ENCODE peak calls at places on chromosomes 1 and 21, in nine cellular contexts. K is astrocyte, L is heart left ventricle, W is AG09309, M is hepatocyte, Q is left ventricle myocardium inferior, A is lower lobe of right lung, V is transverse colon, H is ovary. B is an unnamed sample.

GRCh38 chr1:179883739-179884138 is 1.7 kb downstream of the TOR1AIP1 start:
- DNase-seq in K (peak; percentile 63), L (no peak), W (no peak), M (peak; percentile 66), Q (no peak), A (no peak), V (no peak), H (no peak), B (no peak)

GRCh38 chr1:52056937-52057231 is 789 bp downstream of the BTF3L4 start:
- DNase-seq in K (peak; percentile 30), L (no peak), W (no peak), M (no peak), Q (no peak), A (no peak), V (no peak), H (no peak), B (no peak)

GRCh38 chr21:38282921-38283320 is 26.1 kb downstream of the KCNJ15 start:
- DNase-seq in K (no peak), L (no peak), W (no peak), M (no peak), Q (no peak), A (no peak), V (no peak), H (no peak), B (no peak)

GRCh38 chr1:1245178-1245839 is 1.2 kb downstream of the C1QTNF12 start:
- DNase-seq in K (no peak), L (no peak), W (no peak), M (no peak), Q (no peak), A (no peak), V (no peak), H (no peak), B (no peak)

GRCh38 chr1:61781151-61781550 is 38.9 kb downstream of the PATJ start:
- DNase-seq in K (no peak), L (no peak), W (no peak), M (no peak), Q (no peak), A (no peak), V (no peak), H (no peak), B (no peak)

GRCh38 chr1:239993333-239993732 is 98.3 kb upstream of the FMN2 start:
- DNase-seq in K (no peak), L (no peak), W (no peak), M (no peak), Q (no peak), A (no peak), V (no peak), H (no peak), B (no peak)

GRCh38 chr1:177809844-177810243 is 160.0 kb downstream of the SEC16B start:
- DNase-seq in K (no peak), L (no peak), W (no peak), M (no peak), Q (no peak), A (no peak), V (no peak), H (no peak), B (no peak)

GRCh38 chr1:43632135-43632670 is 17.7 kb upstream of the KDM4A start:
- DNase-seq in K (no peak), L (no peak), W (no peak), M (no peak), Q (no peak), A (no peak), V (no peak), H (no peak), B (no peak)

GRCh38 chr1:44609412-44609767 is 64.9 kb downstream of the TMEM53 start:
- DNase-seq in K (no peak), L (no peak), W (no peak), M (peak; percentile 53), Q (peak; percentile 39), A (no peak), V (peak; percentile 44), H (peak; percentile 68), B (no peak)

GRCh38 chr1:9375912-9376311 is 83.2 kb downstream of the SPSB1 start:
- DNase-seq in K (peak; percentile 45), L (no peak), W (no peak), M (no peak), Q (peak; percentile 55), A (no peak), V (no peak), H (peak; percentile 89), B (no peak)

GRCh38 chr1:244730153-244730933 is 77.4 kb downstream of the DESI2 start:
- DNase-seq in K (peak; percentile 51), L (peak; percentile 65), W (no peak), M (peak; percentile 59), Q (peak; percentile 33), A (peak; percentile 57), V (peak; percentile 49), H (peak; percentile 50), B (no peak)

GRCh38 chr1:5448486-5448885 is 543.7 kb downstream of the NPHP4 start:
- DNase-seq in K (no peak), L (no peak), W (no peak), M (no peak), Q (no peak), A (no peak), V (no peak), H (no peak), B (no peak)

GRCh38 chr1:23533288-23534130 is 2.5 kb upstream of the E2F2 start:
- DNase-seq in K (no peak), L (no peak), W (no peak), M (no peak), Q (no peak), A (no peak), V (no peak), H (no peak), B (no peak)

GRCh38 chr1:23529146-23530088 is 1.6 kb downstream of the E2F2 start:
- DNase-seq in K (no peak), L (no peak), W (no peak), M (no peak), Q (no peak), A (no peak), V (peak; percentile 66), H (no peak), B (no peak)

GRCh38 chr1:23530089-23530749 is 814 bp downstream of the E2F2 start:
- DNase-seq in K (no peak), L (no peak), W (no peak), M (no peak), Q (no peak), A (no peak), V (peak; percentile 38), H (no peak), B (no peak)

GRCh38 chr1:23531695-23532094 is 662 bp upstream of the E2F2 start:
- DNase-seq in K (no peak), L (no peak), W (no peak), M (no peak), Q (no peak), A (no peak), V (no peak), H (no peak), B (no peak)

DNA sequence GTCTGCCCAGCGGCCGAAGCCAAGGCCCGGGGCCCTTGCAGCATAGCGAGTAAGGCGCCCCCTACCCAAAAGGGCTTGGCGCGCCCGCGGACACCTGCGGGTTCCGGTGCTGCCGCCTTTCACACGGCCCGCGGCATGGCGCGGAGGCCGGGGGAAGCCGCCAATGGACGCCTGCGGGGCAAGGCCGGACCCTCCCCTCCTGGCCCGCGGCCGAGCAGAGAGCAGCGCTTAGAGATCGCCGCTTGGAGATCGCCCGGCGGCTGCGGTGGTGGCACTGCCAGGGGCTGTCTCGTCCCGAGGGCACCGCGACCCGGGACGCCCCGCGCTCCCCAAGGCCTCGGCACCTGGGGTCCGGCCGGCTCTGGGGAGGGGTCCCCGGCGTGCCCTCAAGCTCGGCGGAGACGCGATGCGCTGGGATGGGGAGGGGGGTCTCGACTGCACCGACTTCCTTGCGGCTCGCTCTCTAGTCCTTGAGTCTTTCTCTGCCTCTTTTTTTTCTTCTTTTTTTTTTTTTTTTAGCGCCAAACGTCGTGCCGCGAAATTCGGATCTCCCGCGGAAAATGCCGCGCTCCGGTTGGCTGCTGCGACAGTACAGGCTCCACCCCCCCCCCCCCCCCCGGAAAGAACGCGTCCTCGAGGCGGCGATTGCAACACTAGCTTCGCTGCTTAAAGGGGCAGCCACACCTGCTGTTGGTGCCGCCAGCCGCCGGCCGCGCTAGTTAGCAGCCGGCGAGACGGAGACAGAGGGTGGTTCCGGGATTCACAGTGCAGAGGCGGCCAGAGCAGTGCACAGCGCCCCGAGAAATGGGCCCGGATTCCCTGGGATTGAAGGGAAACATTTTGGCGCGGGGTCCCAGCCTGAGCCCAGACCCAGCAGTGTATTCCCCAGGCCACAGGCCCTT is at the start of gene E2F2:
- DNase-seq in K (peak; percentile 56), L (peak; percentile 92), W (no peak), M (peak; percentile 94), Q (peak; percentile 85), A (peak; percentile 90), V (peak; percentile 91), H (peak; percentile 80), B (peak; percentile 13)
- TF ChIP-seq CTCF in K (no peak), L (peak; percentile 14), W (no peak), M (no peak), Q (no peak), A (peak; percentile 31), V (no peak), H (no peak), B (peak; percentile 12)

GRCh38 chr1:11606775-11607174 is 47.5 kb downstream of the FBXO2 start:
- DNase-seq in K (no peak), L (no peak), W (no peak), M (no peak), Q (no peak), A (no peak), V (no peak), H (no peak), B (no peak)
- H3K4me3 ChIP-seq in K (no peak overlapping the region), L (no peak overlapping the region), W (no peak overlapping the region), M (no peak overlapping the region), Q (no peak overlapping the region), A (no peak overlapping the region), V (no peak overlapping the region), H (no peak overlapping the region), B (no peak overlapping the region)

GRCh38 chr1:172239894-172240293 is 180.6 kb upstream of the C1orf105 start:
- DNase-seq in K (no peak), L (no peak), W (no peak), M (peak; percentile 31), Q (no peak), A (no peak), V (no peak), H (no peak), B (no peak)

GRCh38 chr1:172244865-172245264 is 175.6 kb upstream of the C1orf105 start:
- DNase-seq in K (no peak), L (no peak), W (no peak), M (no peak), Q (no peak), A (no peak), V (no peak), H (no peak), B (no peak)

GRCh38 chr1:172246521-172247390 is 173.7 kb upstream of the C1orf105 start:
- DNase-seq in K (peak; percentile 56), L (no peak), W (no peak), M (no peak), Q (no peak), A (no peak), V (no peak), H (no peak), B (no peak)

GRCh38 chr1:172241540-172241939 is 178.9 kb upstream of the C1orf105 start:
- DNase-seq in K (no peak), L (no peak), W (no peak), M (no peak), Q (no peak), A (no peak), V (no peak), H (no peak), B (no peak)

GRCh38 chr1:172245788-172246187 is 174.7 kb upstream of the C1orf105 start:
- DNase-seq in K (no peak), L (no peak), W (no peak), M (no peak), Q (no peak), A (no peak), V (no peak), H (no peak), B (no peak)
- TF ChIP-seq CTCF in K (no peak), L (no peak), W (no peak), M (no peak), Q (no peak), A (no peak), V (no peak), H (no peak), B (no peak)

GRCh38 chr1:237864338-237865244 is 26.1 kb downstream of the ZP4 start:
- DNase-seq in K (no peak), L (peak; percentile 84), W (no peak), M (peak; percentile 85), Q (peak; percentile 78), A (peak; percentile 76), V (peak; percentile 53), H (peak; percentile 58), B (peak; percentile 52)
- H3K4me3 ChIP-seq in K (peak overlapping the region; percentile 25), L (no peak overlapping the region), W (peak overlapping the region; percentile 14), M (no peak overlapping the region), Q (peak overlapping the region; percentile 31), A (no peak overlapping the region), V (no peak overlapping the region), H (no peak overlapping the region), B (no peak overlapping the region)